ENCODE peak calls at places on chromosome 10, in six cellular contexts. One of them, this sample, is unnamed.
A peak's percentile ranks its signal among the peaks of the same experiment; 100 is the strongest.

GRCh38 chr10:113381906-113382562 is 170.8 kb upstream of the HABP2 start:
- DNase-seq in H9: no peak
- DNase-seq in IMR-90: peak; percentile 57
- DNase-seq in trophoblast cell: peak; percentile 27
- DNase-seq in neuronal stem cell: no peak
- DNase-seq in H1: no peak
- DNase-seq in this sample: peak; percentile 77

GRCh38 chr10:113183543-113183942 is 233.5 kb downstream of the TCF7L2 start:
- DNase-seq in H1: no peak
- DNase-seq in neuronal stem cell: no peak
- DNase-seq in trophoblast cell: no peak
- DNase-seq in H9: no peak
- DNase-seq in IMR-90: no peak
- DNase-seq in this sample: no peak

GRCh38 chr10:14378387-14378960 is 47.8 kb upstream of the FRMD4A start:
- DNase-seq in H9: no peak
- DNase-seq in trophoblast cell: no peak
- DNase-seq in H1: no peak
- DNase-seq in neuronal stem cell: no peak
- DNase-seq in IMR-90: no peak
- DNase-seq in this sample: no peak

GRCh38 chr10:22693371-22693784 is 21.0 kb downstream of the PIP4K2A start:
- DNase-seq in H9: no peak
- DNase-seq in H1: no peak
- DNase-seq in trophoblast cell: no peak
- DNase-seq in neuronal stem cell: no peak
- DNase-seq in IMR-90: peak; percentile 84
- DNase-seq in this sample: peak; percentile 77

GRCh38 chr10:112643600-112643999 is 196.6 kb downstream of the VTI1A start:
- DNase-seq in trophoblast cell: peak; percentile 42
- DNase-seq in H1: no peak
- DNase-seq in IMR-90: no peak
- DNase-seq in H9: no peak
- DNase-seq in neuronal stem cell: no peak
- DNase-seq in this sample: no peak

GRCh38 chr10:47336387-47337134 is 11.6 kb upstream of the RBP3 start:
- DNase-seq in H1: no peak
- DNase-seq in neuronal stem cell: no peak
- DNase-seq in IMR-90: peak; percentile 82
- DNase-seq in trophoblast cell: no peak
- DNase-seq in H9: no peak
- DNase-seq in this sample: no peak

GRCh38 chr10:44879531-44879899 is 31.6 kb upstream of the TMEM72 start:
- DNase-seq in IMR-90: no peak
- DNase-seq in H9: no peak
- DNase-seq in H1: no peak
- DNase-seq in trophoblast cell: no peak
- DNase-seq in neuronal stem cell: no peak
- DNase-seq in this sample: no peak

GRCh38 chr10:55283041-55283440 is 482.0 kb upstream of the PCDH15 start:
- DNase-seq in trophoblast cell: peak; percentile 1
- DNase-seq in neuronal stem cell: no peak
- DNase-seq in H1: no peak
- DNase-seq in H9: no peak
- DNase-seq in IMR-90: no peak
- DNase-seq in this sample: peak; percentile 1

GRCh38 chr10:34996843-34997242 is 93.3 kb downstream of the CUL2 start:
- DNase-seq in H9: no peak
- DNase-seq in trophoblast cell: no peak
- DNase-seq in neuronal stem cell: no peak
- DNase-seq in H1: no peak
- DNase-seq in IMR-90: peak; percentile 16
- DNase-seq in this sample: peak; percentile 40

GRCh38 chr10:3895045-3895609 is 110.1 kb upstream of the KLF6 start:
- DNase-seq in trophoblast cell: no peak
- DNase-seq in neuronal stem cell: no peak
- DNase-seq in H1: no peak
- DNase-seq in H9: no peak
- DNase-seq in IMR-90: peak; percentile 63
- DNase-seq in this sample: peak; percentile 86

GRCh38 chr10:62083413-62083794 is 181.9 kb downstream of the ARID5B start:
- DNase-seq in H1: no peak
- DNase-seq in IMR-90: no peak
- DNase-seq in neuronal stem cell: no peak
- DNase-seq in H9: no peak
- DNase-seq in trophoblast cell: no peak
- DNase-seq in this sample: peak; percentile 79
- H3K14ac ChIP-seq in H1: no peak overlapping the region
- H3K14ac ChIP-seq in IMR-90: peak overlapping the region; percentile 92
- H3K14ac ChIP-seq in neuronal stem cell: no peak overlapping the region
- H3K14ac ChIP-seq in H9: no peak overlapping the region
- H3K14ac ChIP-seq in trophoblast cell: peak overlapping the region; percentile 92
- H3K14ac ChIP-seq in this sample: no peak overlapping the region

GRCh38 chr10:101893510-101894120 is 50.0 kb upstream of the KCNIP2 start:
- DNase-seq in H1: no peak
- DNase-seq in neuronal stem cell: no peak
- DNase-seq in trophoblast cell: peak; percentile 59
- DNase-seq in IMR-90: no peak
- DNase-seq in H9: no peak
- DNase-seq in this sample: no peak

GRCh38 chr10:101894266-101894665 is 50.7 kb upstream of the KCNIP2 start:
- DNase-seq in H9: no peak
- DNase-seq in IMR-90: no peak
- DNase-seq in neuronal stem cell: no peak
- DNase-seq in H1: no peak
- DNase-seq in trophoblast cell: peak; percentile 40
- DNase-seq in this sample: no peak

GRCh38 chr10:101894742-101895141 is 51.1 kb upstream of the KCNIP2 start:
- DNase-seq in H9: no peak
- DNase-seq in H1: no peak
- DNase-seq in neuronal stem cell: no peak
- DNase-seq in trophoblast cell: no peak
- DNase-seq in IMR-90: peak; percentile 12
- DNase-seq in this sample: no peak

GRCh38 chr10:101895781-101896180 is 52.2 kb upstream of the KCNIP2 start:
- DNase-seq in neuronal stem cell: no peak
- DNase-seq in H9: no peak
- DNase-seq in IMR-90: no peak
- DNase-seq in H1: no peak
- DNase-seq in trophoblast cell: no peak
- DNase-seq in this sample: no peak

DNA sequence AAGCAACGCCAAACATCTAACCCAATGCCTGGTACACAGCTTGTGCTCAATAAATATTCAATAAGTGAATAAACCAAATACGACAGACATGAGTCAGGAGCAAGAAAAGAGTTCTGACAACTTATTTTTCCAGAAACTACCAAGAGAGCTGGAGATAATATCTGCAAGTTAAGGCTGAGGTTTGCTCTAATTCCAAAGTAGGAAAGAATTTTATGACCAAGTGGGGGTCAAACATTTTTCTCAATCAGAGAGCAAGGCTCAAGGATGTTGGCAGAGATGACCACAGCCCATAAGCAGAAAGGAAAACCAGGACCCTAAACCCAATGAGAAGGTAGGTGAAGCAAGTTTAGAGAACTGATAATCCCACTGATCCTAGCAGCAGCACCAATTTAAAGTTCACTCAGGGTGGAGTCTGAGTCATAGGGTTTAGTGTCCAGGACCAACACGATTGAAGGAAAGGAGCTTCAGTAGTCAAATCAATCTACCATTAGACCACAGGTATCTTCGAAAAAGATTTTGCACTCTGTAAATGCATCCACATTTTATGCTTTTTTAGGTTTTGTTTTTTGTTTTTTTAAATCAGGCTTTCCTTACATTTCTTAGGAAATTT is 49.3 kb upstream of the KCNIP2 start:
- DNase-seq in H1: no peak
- DNase-seq in trophoblast cell: peak; percentile 7
- DNase-seq in H9: no peak
- DNase-seq in neuronal stem cell: no peak
- DNase-seq in IMR-90: peak; percentile 11
- DNase-seq in this sample: no peak
- H3K4ac ChIP-seq in H1: no peak overlapping the region
- H3K4ac ChIP-seq in trophoblast cell: no peak overlapping the region
- H3K4ac ChIP-seq in H9: no peak overlapping the region
- H3K4ac ChIP-seq in neuronal stem cell: no peak overlapping the region
- H3K4ac ChIP-seq in IMR-90: no peak overlapping the region
- H3K4ac ChIP-seq in this sample: no peak overlapping the region

DNA sequence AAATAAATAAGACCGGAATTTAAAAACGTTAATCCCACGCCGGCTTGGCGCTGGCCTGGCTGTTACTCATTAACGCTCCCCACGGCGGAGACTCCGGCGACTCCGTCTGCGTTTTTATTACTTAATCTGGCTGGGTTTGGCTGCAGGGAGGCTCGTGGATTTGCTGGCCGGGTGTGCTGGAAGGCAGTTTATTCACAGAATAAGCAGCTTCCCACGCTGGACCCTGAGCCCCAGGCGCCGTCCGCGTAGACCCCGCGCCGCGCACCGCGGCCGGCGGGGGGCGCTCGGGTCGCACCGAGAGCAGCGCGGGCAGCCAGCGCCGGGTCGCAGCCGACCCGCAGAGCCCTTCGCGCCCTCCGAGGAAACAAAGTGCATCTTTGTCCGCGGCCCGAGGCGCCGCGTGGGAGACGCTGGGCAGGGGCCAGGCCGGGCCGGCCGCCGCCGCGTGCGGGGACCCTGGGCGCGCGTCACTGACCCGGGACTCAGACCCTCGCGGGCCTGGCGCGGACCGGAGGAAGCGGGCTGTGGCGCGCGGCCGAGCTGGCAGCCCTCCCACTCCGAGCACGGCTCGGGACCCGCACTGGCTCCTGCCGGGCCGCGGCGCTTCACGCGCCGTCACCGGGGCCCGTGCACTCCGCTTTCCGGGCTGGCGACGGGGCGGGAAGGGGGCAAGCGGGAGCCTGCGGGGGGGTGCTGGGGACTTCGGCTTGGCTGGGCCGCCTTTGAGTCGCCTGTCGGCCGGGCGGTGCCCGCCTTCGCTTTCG is 586 bp upstream of the GRK5 start:
- DNase-seq in trophoblast cell: peak; percentile 88
- DNase-seq in H9: peak; percentile 64
- DNase-seq in neuronal stem cell: peak; percentile 73
- DNase-seq in H1: peak; percentile 84
- DNase-seq in IMR-90: peak; percentile 59
- DNase-seq in this sample: peak; percentile 77
- H2AFZ ChIP-seq in trophoblast cell: peak overlapping the region; percentile 98
- H2AFZ ChIP-seq in H9: no peak overlapping the region
- H2AFZ ChIP-seq in neuronal stem cell: peak overlapping the region; percentile 91
- H2AFZ ChIP-seq in H1: no peak overlapping the region
- H2AFZ ChIP-seq in IMR-90: peak overlapping the region; percentile 90
- H2AFZ ChIP-seq in this sample: no peak overlapping the region

GRCh38 chr10:42998481-42999384 is 78.1 kb upstream of the RET start:
- DNase-seq in trophoblast cell: no peak
- DNase-seq in IMR-90: no peak
- DNase-seq in neuronal stem cell: no peak
- DNase-seq in H9: no peak
- DNase-seq in H1: no peak
- DNase-seq in this sample: no peak
- H3K14ac ChIP-seq in trophoblast cell: no peak overlapping the region
- H3K14ac ChIP-seq in IMR-90: no peak overlapping the region
- H3K14ac ChIP-seq in neuronal stem cell: no peak overlapping the region
- H3K14ac ChIP-seq in H9: no peak overlapping the region
- H3K14ac ChIP-seq in H1: no peak overlapping the region
- H3K14ac ChIP-seq in this sample: no peak overlapping the region

GRCh38 chr10:78070726-78071125 is 37.1 kb downstream of the RPS24 start:
- DNase-seq in neuronal stem cell: no peak
- DNase-seq in H9: no peak
- DNase-seq in trophoblast cell: no peak
- DNase-seq in IMR-90: no peak
- DNase-seq in H1: no peak
- DNase-seq in this sample: no peak

GRCh38 chr10:78069151-78069550 is 35.5 kb downstream of the RPS24 start:
- DNase-seq in IMR-90: no peak
- DNase-seq in neuronal stem cell: no peak
- DNase-seq in H1: no peak
- DNase-seq in trophoblast cell: no peak
- DNase-seq in H9: no peak
- DNase-seq in this sample: no peak

GRCh38 chr10:78065616-78066410 is 32.1 kb downstream of the RPS24 start:
- DNase-seq in neuronal stem cell: no peak
- DNase-seq in IMR-90: no peak
- DNase-seq in H1: no peak
- DNase-seq in H9: no peak
- DNase-seq in trophoblast cell: no peak
- DNase-seq in this sample: no peak

GRCh38 chr10:78063236-78063635 is 29.6 kb downstream of the RPS24 start:
- DNase-seq in H9: no peak
- DNase-seq in neuronal stem cell: no peak
- DNase-seq in H1: no peak
- DNase-seq in IMR-90: no peak
- DNase-seq in trophoblast cell: no peak
- DNase-seq in this sample: no peak

DNA sequence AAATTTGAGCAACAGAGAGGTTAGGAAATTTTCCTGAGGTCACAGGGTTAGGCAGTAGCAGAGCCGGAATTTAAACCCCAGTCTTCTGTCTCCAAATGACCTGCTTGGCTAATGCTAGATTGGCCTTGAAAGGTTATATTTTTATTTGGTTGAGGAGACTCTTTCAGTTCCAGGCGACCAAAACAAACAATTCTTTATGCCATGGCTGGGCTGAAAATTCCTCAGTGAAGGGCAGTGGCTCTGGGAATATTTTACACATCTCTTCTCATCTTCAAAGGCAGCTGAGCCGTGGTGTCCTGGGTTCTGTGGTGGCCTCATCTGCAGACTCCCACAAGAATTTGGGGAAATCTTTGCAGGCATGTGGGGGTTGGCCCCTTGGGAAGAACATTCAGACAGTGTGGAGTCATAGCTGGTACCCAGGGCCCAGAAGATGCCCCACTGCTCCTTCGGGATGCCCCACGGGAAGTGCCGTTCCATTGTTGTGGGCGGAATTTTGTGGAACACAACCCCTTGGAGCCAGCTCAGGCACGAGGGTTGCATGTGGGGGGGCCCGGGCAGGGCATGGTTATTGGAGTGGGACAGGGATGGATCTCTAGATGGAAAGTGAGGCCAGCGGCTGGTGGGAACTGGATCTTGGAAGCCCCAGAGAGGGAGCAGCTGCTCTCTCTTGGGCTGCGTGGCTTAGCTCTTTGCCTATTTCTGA is 33.2 kb downstream of the RPS24 start:
- DNase-seq in IMR-90: no peak
- DNase-seq in trophoblast cell: no peak
- DNase-seq in H1: no peak
- DNase-seq in neuronal stem cell: no peak
- DNase-seq in H9: no peak
- DNase-seq in this sample: no peak
- H3K4ac ChIP-seq in IMR-90: no peak overlapping the region
- H3K4ac ChIP-seq in trophoblast cell: no peak overlapping the region
- H3K4ac ChIP-seq in H1: no peak overlapping the region
- H3K4ac ChIP-seq in neuronal stem cell: no peak overlapping the region
- H3K4ac ChIP-seq in H9: no peak overlapping the region
- H3K4ac ChIP-seq in this sample: no peak overlapping the region

This sample was measured in mesenchymal stem cell.